ENCODE peak calls at places on chromosome 10, in four cellular contexts. Z, H, G and L are unnamed samples.

GRCh38 chr10:14945097-14945496 is 8.8 kb downstream of the DCLRE1C start:
- DNase-seq in H (no peak), Z (no peak), G (no peak), L (no peak)

GRCh38 chr10:92848441-92849233 is at the start of gene EXOC6:
- DNase-seq in Z (peak; percentile 85), H (peak; percentile 88), G (peak; percentile 50), L (peak; percentile 87)

GRCh38 chr10:37488792-37489657 is 363.6 kb downstream of the ANKRD30A start:
- DNase-seq in H (no peak), Z (no peak), G (no peak), L (no peak)

GRCh38 chr10:61628199-61628874 is 34.4 kb upstream of the CABCOCO1 start:
- DNase-seq in G (no peak), Z (no peak), H (no peak), L (no peak)

GRCh38 chr10:105742184-105742583 is 1101.1 kb downstream of the SORCS3 start:
- DNase-seq in H (no peak), Z (peak; percentile 58), G (no peak), L (no peak)

GRCh38 chr10:3077940-3078630 is 10.7 kb downstream of the PFKP start:
- DNase-seq in H (no peak), Z (no peak), G (no peak), L (no peak)

GRCh38 chr10:51744235-51744634 is 44.8 kb upstream of the CSTF2T start:
- DNase-seq in Z (no peak), H (no peak), G (no peak), L (no peak)

GRCh38 chr10:84341538-84341856 is 13.1 kb downstream of the CCSER2 start:
- DNase-seq in H (peak; percentile 22), G (no peak), Z (no peak), L (no peak)

GRCh38 chr10:20157314-20157713 is 341.1 kb downstream of the PLXDC2 start:
- DNase-seq in Z (no peak), G (no peak), H (no peak), L (no peak)

GRCh38 chr10:80182986-80183385 is 22.4 kb downstream of the ANXA11 start:
- DNase-seq in Z (no peak), G (no peak), H (no peak), L (no peak)

GRCh38 chr10:35025916-35026315 is 64.2 kb downstream of the CUL2 start:
- DNase-seq in G (no peak), H (no peak), Z (no peak), L (no peak)

GRCh38 chr10:58998924-58999713 is 177.3 kb upstream of the PHYHIPL start:
- DNase-seq in H (no peak), G (no peak), Z (no peak), L (peak; percentile 92)

GRCh38 chr10:16854623-16855022 is 37.4 kb upstream of the RSU1 start:
- DNase-seq in G (no peak), Z (no peak), H (no peak), L (no peak)

GRCh38 chr10:109205929-109206585 is 717.3 kb downstream of the XPNPEP1 start:
- DNase-seq in G (no peak), Z (no peak), H (no peak), L (no peak)

GRCh38 chr10:47192273-47192672 is 107.7 kb upstream of the GDF10 start:
- DNase-seq in Z (no peak), G (no peak), H (no peak), L (no peak)

GRCh38 chr10:4663162-4663992 is 162.6 kb upstream of the AKR1E2 start:
- DNase-seq in Z (peak; percentile 85), G (no peak), H (peak; percentile 90), L (peak; percentile 88)

GRCh38 chr10:101774589-101775272 is 1.2 kb downstream of the FGF8 start:
- DNase-seq in H (no peak), G (no peak), Z (no peak), L (no peak)

GRCh38 chr10:66931340-66931948 is 5.6 kb downstream of the LRRTM3 start:
- DNase-seq in G (no peak), Z (no peak), H (peak; percentile 67), L (no peak)

GRCh38 chr10:86346794-86347665 is 19.6 kb downstream of the GRID1 start:
- DNase-seq in H (no peak), Z (no peak), G (no peak), L (peak; percentile 28)

GRCh38 chr10:101032637-101033201 is 1.7 kb downstream of the SFXN3 start:
- DNase-seq in G (peak; percentile 17), Z (peak; percentile 78), H (no peak), L (peak; percentile 87)

GRCh38 chr10:70348228-70348850 is 34.1 kb downstream of the LRRC20 start:
- DNase-seq in Z (no peak), H (peak; percentile 47), G (no peak), L (no peak)

GRCh38 chr10:93180402-93181040 is 106.8 kb downstream of the CYP26A1 start:
- DNase-seq in H (no peak), Z (peak; percentile 27), G (no peak), L (peak; percentile 52)

GRCh38 chr10:121282264-121282663 is 316.0 kb downstream of the FGFR2 start:
- DNase-seq in H (no peak), Z (no peak), G (no peak), L (no peak)

GRCh38 chr10:89378006-89378627 is at the start of gene IFIT1B:
- DNase-seq in G (no peak), H (no peak), Z (no peak), L (no peak)

GRCh38 chr10:113133497-113133896 is 183.4 kb downstream of the TCF7L2 start:
- DNase-seq in G (no peak), H (no peak), Z (no peak), L (no peak)

GRCh38 chr10:94299417-94299816 is 63.3 kb downstream of the NOC3L start:
- DNase-seq in Z (no peak), H (no peak), G (peak; percentile 11), L (no peak)

GRCh38 chr10:8811201-8811600 is 756.7 kb downstream of the GATA3 start:
- DNase-seq in H (no peak), Z (no peak), G (no peak), L (no peak)

GRCh38 chr10:29501692-29502091 is 133.1 kb downstream of the SVIL start:
- DNase-seq in G (no peak), Z (no peak), H (no peak), L (no peak)

GRCh38 chr10:46084321-46085165 is 38.5 kb upstream of the MSMB start:
- DNase-seq in Z (no peak), H (no peak), G (no peak), L (no peak)

GRCh38 chr10:113360870-113361269 is 192.0 kb upstream of the HABP2 start:
- DNase-seq in G (no peak), H (no peak), Z (no peak), L (no peak)

GRCh38 chr10:78750418-78750817 is 318.3 kb upstream of the ZMIZ1 start:
- DNase-seq in H (no peak), Z (no peak), G (no peak), L (no peak)

GRCh38 chr10:13102002-13102794 is 2.2 kb downstream of the OPTN start:
- DNase-seq in G (no peak), Z (no peak), H (no peak), L (no peak)

GRCh38 chr10:44902838-44903545 is 8.1 kb upstream of the TMEM72 start:
- DNase-seq in G (no peak), Z (no peak), H (no peak), L (no peak)

GRCh38 chr10:87843714-87844113 is 19.6 kb downstream of the KLLN start:
- DNase-seq in H (no peak), Z (no peak), G (no peak), L (no peak)

GRCh38 chr10:117174439-117175214 is 22.7 kb upstream of the KCNK18 start:
- DNase-seq in H (peak; percentile 88), G (peak; percentile 34), Z (peak; percentile 66), L (peak; percentile 74)

GRCh38 chr10:75117996-75118395 is 6.5 kb downstream of the SAMD8 start:
- DNase-seq in G (no peak), Z (no peak), H (no peak), L (no peak)

GRCh38 chr10:71805776-71806705 is 32.7 kb upstream of the VSIR start:
- DNase-seq in G (no peak), Z (no peak), H (no peak), L (no peak)